ENCODE peak calls at places on chromosome 12, in ten cellular contexts. One of them, this sample, is unnamed.

GRCh38 chr12:67594888-67595287 is 53.7 kb upstream of the DYRK2 start:
- DNase-seq in mesendoderm: no peak
- DNase-seq in stomach: no peak
- DNase-seq in aorta: no peak
- DNase-seq in uterus: no peak
- DNase-seq in DND-41: no peak
- DNase-seq in lower lobe of right lung: no peak
- DNase-seq in A549: peak; percentile 18
- DNase-seq in left ventricle myocardium inferior: no peak
- DNase-seq in CD8-positive, alpha-beta memory T cell: no peak
- DNase-seq in this sample: no peak

GRCh38 chr12:91142184-91142583 is 30.9 kb upstream of the LUM start:
- DNase-seq in aorta: no peak
- DNase-seq in A549: no peak
- DNase-seq in DND-41: no peak
- DNase-seq in stomach: no peak
- DNase-seq in left ventricle myocardium inferior: no peak
- DNase-seq in lower lobe of right lung: no peak
- DNase-seq in CD8-positive, alpha-beta memory T cell: no peak
- DNase-seq in uterus: peak; percentile 63
- DNase-seq in mesendoderm: no peak
- DNase-seq in this sample: no peak

GRCh38 chr12:25328082-25328712 is 77.5 kb upstream of the KRAS start:
- DNase-seq in CD8-positive, alpha-beta memory T cell: no peak
- DNase-seq in A549: peak; percentile 30
- DNase-seq in uterus: no peak
- DNase-seq in lower lobe of right lung: no peak
- DNase-seq in mesendoderm: no peak
- DNase-seq in left ventricle myocardium inferior: no peak
- DNase-seq in stomach: no peak
- DNase-seq in aorta: no peak
- DNase-seq in DND-41: no peak
- DNase-seq in this sample: no peak

GRCh38 chr12:42557586-42558172 is 31.9 kb downstream of the PRICKLE1 start:
- DNase-seq in lower lobe of right lung: no peak
- DNase-seq in A549: no peak
- DNase-seq in CD8-positive, alpha-beta memory T cell: no peak
- DNase-seq in DND-41: no peak
- DNase-seq in mesendoderm: no peak
- DNase-seq in left ventricle myocardium inferior: no peak
- DNase-seq in stomach: no peak
- DNase-seq in uterus: no peak
- DNase-seq in aorta: no peak
- DNase-seq in this sample: no peak

GRCh38 chr12:61412209-61412608 is 848.0 kb upstream of the USP15 start:
- DNase-seq in stomach: no peak
- DNase-seq in CD8-positive, alpha-beta memory T cell: no peak
- DNase-seq in mesendoderm: peak; percentile 5
- DNase-seq in DND-41: no peak
- DNase-seq in uterus: no peak
- DNase-seq in aorta: no peak
- DNase-seq in left ventricle myocardium inferior: no peak
- DNase-seq in lower lobe of right lung: no peak
- DNase-seq in A549: no peak
- DNase-seq in this sample: peak; percentile 37

GRCh38 chr12:110436231-110436630 is 13.9 kb downstream of the ARPC3 start:
- DNase-seq in stomach: no peak
- DNase-seq in aorta: no peak
- DNase-seq in CD8-positive, alpha-beta memory T cell: no peak
- DNase-seq in mesendoderm: no peak
- DNase-seq in left ventricle myocardium inferior: no peak
- DNase-seq in lower lobe of right lung: no peak
- DNase-seq in DND-41: no peak
- DNase-seq in A549: no peak
- DNase-seq in uterus: no peak
- DNase-seq in this sample: no peak

GRCh38 chr12:71243375-71243774 is 85.6 kb upstream of the TSPAN8 start:
- DNase-seq in stomach: no peak
- DNase-seq in uterus: no peak
- DNase-seq in A549: no peak
- DNase-seq in lower lobe of right lung: no peak
- DNase-seq in mesendoderm: no peak
- DNase-seq in CD8-positive, alpha-beta memory T cell: no peak
- DNase-seq in DND-41: no peak
- DNase-seq in aorta: no peak
- DNase-seq in left ventricle myocardium inferior: no peak
- DNase-seq in this sample: no peak

GRCh38 chr12:26319511-26319910 is 124.1 kb downstream of the SSPN start:
- DNase-seq in left ventricle myocardium inferior: peak; percentile 47
- DNase-seq in mesendoderm: peak; percentile 67
- DNase-seq in A549: no peak
- DNase-seq in CD8-positive, alpha-beta memory T cell: no peak
- DNase-seq in uterus: peak; percentile 61
- DNase-seq in aorta: no peak
- DNase-seq in stomach: no peak
- DNase-seq in lower lobe of right lung: peak; percentile 46
- DNase-seq in DND-41: no peak
- DNase-seq in this sample: no peak

GRCh38 chr12:124015791-124016510 is 42.9 kb downstream of the ZNF664 start:
- DNase-seq in aorta: no peak
- DNase-seq in left ventricle myocardium inferior: no peak
- DNase-seq in uterus: no peak
- DNase-seq in CD8-positive, alpha-beta memory T cell: no peak
- DNase-seq in A549: no peak
- DNase-seq in stomach: no peak
- DNase-seq in DND-41: no peak
- DNase-seq in mesendoderm: no peak
- DNase-seq in lower lobe of right lung: no peak
- DNase-seq in this sample: no peak

GRCh38 chr12:124020398-124021024 is 47.5 kb downstream of the ZNF664 start:
- DNase-seq in uterus: peak; percentile 57
- DNase-seq in A549: no peak
- DNase-seq in left ventricle myocardium inferior: no peak
- DNase-seq in lower lobe of right lung: no peak
- DNase-seq in stomach: no peak
- DNase-seq in DND-41: no peak
- DNase-seq in aorta: no peak
- DNase-seq in CD8-positive, alpha-beta memory T cell: no peak
- DNase-seq in mesendoderm: no peak
- DNase-seq in this sample: no peak

GRCh38 chr12:124019115-124019514 is 46.1 kb downstream of the ZNF664 start:
- DNase-seq in uterus: no peak
- DNase-seq in left ventricle myocardium inferior: no peak
- DNase-seq in lower lobe of right lung: no peak
- DNase-seq in A549: no peak
- DNase-seq in stomach: no peak
- DNase-seq in mesendoderm: no peak
- DNase-seq in CD8-positive, alpha-beta memory T cell: no peak
- DNase-seq in DND-41: no peak
- DNase-seq in aorta: no peak
- DNase-seq in this sample: no peak

GRCh38 chr12:124021025-124021406 is 48.0 kb downstream of the ZNF664 start:
- DNase-seq in stomach: no peak
- DNase-seq in aorta: no peak
- DNase-seq in lower lobe of right lung: no peak
- DNase-seq in CD8-positive, alpha-beta memory T cell: no peak
- DNase-seq in A549: no peak
- DNase-seq in uterus: no peak
- DNase-seq in DND-41: no peak
- DNase-seq in mesendoderm: no peak
- DNase-seq in left ventricle myocardium inferior: no peak
- DNase-seq in this sample: no peak

DNA sequence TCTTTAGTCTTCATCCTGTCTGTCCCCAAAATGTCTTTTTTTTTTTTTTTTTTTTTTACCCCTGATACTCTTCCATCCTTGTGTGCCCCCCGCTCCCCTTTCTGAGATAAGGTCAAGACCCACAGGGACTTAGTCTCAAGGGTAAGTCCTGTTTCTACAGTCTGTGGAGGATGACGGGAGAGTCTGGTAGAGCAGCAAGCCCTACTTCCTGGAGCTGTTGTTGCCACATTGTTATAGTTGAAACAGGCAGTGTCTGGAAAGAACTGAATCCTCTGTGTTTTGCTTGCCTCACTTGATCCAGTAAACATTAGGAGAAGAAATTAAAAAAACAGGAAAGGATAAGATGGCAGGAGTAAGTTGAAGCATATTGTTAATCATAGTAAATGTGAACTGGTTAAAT is 45.5 kb downstream of the ZNF664 start:
- DNase-seq in A549: no peak
- DNase-seq in aorta: no peak
- DNase-seq in DND-41: no peak
- DNase-seq in left ventricle myocardium inferior: no peak
- DNase-seq in uterus: no peak
- DNase-seq in CD8-positive, alpha-beta memory T cell: no peak
- DNase-seq in mesendoderm: no peak
- DNase-seq in stomach: no peak
- DNase-seq in lower lobe of right lung: no peak
- DNase-seq in this sample: no peak
- H3K4me1 ChIP-seq in A549: no peaks in the 10 kb centered on the region
- H3K4me1 ChIP-seq in aorta: no peaks in the 10 kb centered on the region
- H3K4me1 ChIP-seq in DND-41: no peaks in the 10 kb centered on the region
- H3K4me1 ChIP-seq in left ventricle myocardium inferior: peaks cover 14% of the 10 kb centered on the region
- H3K4me1 ChIP-seq in uterus: peaks cover 15% of the 10 kb centered on the region
- H3K4me1 ChIP-seq in CD8-positive, alpha-beta memory T cell: no peaks in the 10 kb centered on the region
- H3K4me1 ChIP-seq in mesendoderm: no peaks in the 10 kb centered on the region
- H3K4me1 ChIP-seq in stomach: peaks cover 7% of the 10 kb centered on the region
- H3K4me1 ChIP-seq in lower lobe of right lung: peaks cover 7% of the 10 kb centered on the region
- H3K4me1 ChIP-seq in this sample: no peaks in the 10 kb centered on the region

DNA sequence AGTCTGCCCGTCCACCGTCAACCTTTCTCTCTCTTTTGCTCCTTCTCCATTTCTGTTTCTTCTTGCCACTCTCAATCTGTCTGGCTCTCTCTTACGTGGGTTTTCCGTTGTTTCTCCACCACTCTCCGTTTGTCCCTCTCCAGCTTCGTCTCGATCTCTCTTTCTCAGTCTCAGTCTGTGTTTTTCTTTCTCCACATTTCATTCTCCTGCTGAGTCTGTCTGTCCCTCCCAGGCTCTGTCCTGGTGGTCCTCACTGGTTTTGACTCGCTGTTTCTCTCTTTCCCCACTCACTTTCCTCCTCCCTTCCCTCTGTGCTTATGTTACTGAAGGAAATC is 102.9 kb upstream of the MAP1LC3B2 start:
- DNase-seq in uterus: no peak
- DNase-seq in CD8-positive, alpha-beta memory T cell: no peak
- DNase-seq in aorta: no peak
- DNase-seq in left ventricle myocardium inferior: no peak
- DNase-seq in lower lobe of right lung: no peak
- DNase-seq in stomach: no peak
- DNase-seq in A549: no peak
- DNase-seq in mesendoderm: no peak
- DNase-seq in DND-41: no peak
- DNase-seq in this sample: no peak
- H3K4me1 ChIP-seq in uterus: peaks cover 15% of the 10 kb centered on the region
- H3K4me1 ChIP-seq in CD8-positive, alpha-beta memory T cell: no peaks in the 10 kb centered on the region
- H3K4me1 ChIP-seq in aorta: no peaks in the 10 kb centered on the region
- H3K4me1 ChIP-seq in left ventricle myocardium inferior: peaks cover 19% of the 10 kb centered on the region
- H3K4me1 ChIP-seq in lower lobe of right lung: peaks cover 24% of the 10 kb centered on the region
- H3K4me1 ChIP-seq in stomach: peaks cover 24% of the 10 kb centered on the region
- H3K4me1 ChIP-seq in A549: peaks cover 30% of the 10 kb centered on the region
- H3K4me1 ChIP-seq in mesendoderm: peaks cover 9% of the 10 kb centered on the region
- H3K4me1 ChIP-seq in DND-41: no peaks in the 10 kb centered on the region
- H3K4me1 ChIP-seq in this sample: peaks cover 4% of the 10 kb centered on the region

GRCh38 chr12:11763760-11764520 is 114.5 kb downstream of the ETV6 start:
- DNase-seq in uterus: no peak
- DNase-seq in stomach: no peak
- DNase-seq in lower lobe of right lung: no peak
- DNase-seq in left ventricle myocardium inferior: no peak
- DNase-seq in CD8-positive, alpha-beta memory T cell: no peak
- DNase-seq in A549: no peak
- DNase-seq in mesendoderm: peak; percentile 19
- DNase-seq in aorta: no peak
- DNase-seq in DND-41: no peak
- DNase-seq in this sample: no peak

GRCh38 chr12:11768233-11768965 is 118.9 kb downstream of the ETV6 start:
- DNase-seq in stomach: no peak
- DNase-seq in left ventricle myocardium inferior: no peak
- DNase-seq in aorta: no peak
- DNase-seq in DND-41: no peak
- DNase-seq in mesendoderm: peak; percentile 30
- DNase-seq in CD8-positive, alpha-beta memory T cell: no peak
- DNase-seq in A549: no peak
- DNase-seq in lower lobe of right lung: no peak
- DNase-seq in uterus: no peak
- DNase-seq in this sample: no peak

GRCh38 chr12:11767029-11767724 is 117.7 kb downstream of the ETV6 start:
- DNase-seq in left ventricle myocardium inferior: no peak
- DNase-seq in A549: no peak
- DNase-seq in DND-41: no peak
- DNase-seq in CD8-positive, alpha-beta memory T cell: no peak
- DNase-seq in stomach: no peak
- DNase-seq in mesendoderm: no peak
- DNase-seq in lower lobe of right lung: no peak
- DNase-seq in uterus: no peak
- DNase-seq in aorta: no peak
- DNase-seq in this sample: no peak

GRCh38 chr12:11765421-11765816 is 115.9 kb downstream of the ETV6 start:
- DNase-seq in mesendoderm: no peak
- DNase-seq in left ventricle myocardium inferior: no peak
- DNase-seq in uterus: no peak
- DNase-seq in DND-41: peak; percentile 38
- DNase-seq in aorta: no peak
- DNase-seq in stomach: no peak
- DNase-seq in lower lobe of right lung: no peak
- DNase-seq in CD8-positive, alpha-beta memory T cell: no peak
- DNase-seq in A549: no peak
- DNase-seq in this sample: no peak

GRCh38 chr12:11765817-11766794 is 116.6 kb downstream of the ETV6 start:
- DNase-seq in lower lobe of right lung: peak; percentile 45
- DNase-seq in left ventricle myocardium inferior: no peak
- DNase-seq in CD8-positive, alpha-beta memory T cell: no peak
- DNase-seq in DND-41: peak; percentile 46
- DNase-seq in uterus: peak; percentile 47
- DNase-seq in A549: no peak
- DNase-seq in aorta: no peak
- DNase-seq in stomach: no peak
- DNase-seq in mesendoderm: peak; percentile 15
- DNase-seq in this sample: no peak
- H3K4me1 ChIP-seq in lower lobe of right lung: peaks cover 87% of the 10 kb centered on the region
- H3K4me1 ChIP-seq in left ventricle myocardium inferior: peaks cover 96% of the 10 kb centered on the region
- H3K4me1 ChIP-seq in CD8-positive, alpha-beta memory T cell: peaks cover 39% of the 10 kb centered on the region
- H3K4me1 ChIP-seq in DND-41: peaks cover 98% of the 10 kb centered on the region
- H3K4me1 ChIP-seq in uterus: peaks cover 6% of the 10 kb centered on the region
- H3K4me1 ChIP-seq in A549: no peaks in the 10 kb centered on the region
- H3K4me1 ChIP-seq in aorta: peaks cover 3% of the 10 kb centered on the region
- H3K4me1 ChIP-seq in stomach: peaks cover 99% of the 10 kb centered on the region
- H3K4me1 ChIP-seq in mesendoderm: peaks cover 5% of the 10 kb centered on the region
- H3K4me1 ChIP-seq in this sample: peaks cover 32% of the 10 kb centered on the region

GRCh38 chr12:69046372-69046771 is 113.4 kb upstream of the CPM start:
- DNase-seq in aorta: no peak
- DNase-seq in A549: no peak
- DNase-seq in lower lobe of right lung: no peak
- DNase-seq in CD8-positive, alpha-beta memory T cell: no peak
- DNase-seq in left ventricle myocardium inferior: no peak
- DNase-seq in uterus: no peak
- DNase-seq in DND-41: no peak
- DNase-seq in stomach: no peak
- DNase-seq in mesendoderm: no peak
- DNase-seq in this sample: no peak

GRCh38 chr12:69042970-69043369 is 110.0 kb upstream of the CPM start:
- DNase-seq in stomach: no peak
- DNase-seq in lower lobe of right lung: peak; percentile 53
- DNase-seq in DND-41: no peak
- DNase-seq in A549: no peak
- DNase-seq in aorta: no peak
- DNase-seq in left ventricle myocardium inferior: no peak
- DNase-seq in mesendoderm: no peak
- DNase-seq in uterus: no peak
- DNase-seq in CD8-positive, alpha-beta memory T cell: no peak
- DNase-seq in this sample: no peak

GRCh38 chr12:69046920-69047319 is 113.9 kb upstream of the CPM start:
- DNase-seq in uterus: no peak
- DNase-seq in stomach: no peak
- DNase-seq in mesendoderm: no peak
- DNase-seq in lower lobe of right lung: no peak
- DNase-seq in DND-41: no peak
- DNase-seq in A549: no peak
- DNase-seq in CD8-positive, alpha-beta memory T cell: no peak
- DNase-seq in aorta: no peak
- DNase-seq in left ventricle myocardium inferior: no peak
- DNase-seq in this sample: no peak

GRCh38 chr12:69045430-69045829 is 112.5 kb upstream of the CPM start:
- DNase-seq in DND-41: no peak
- DNase-seq in CD8-positive, alpha-beta memory T cell: no peak
- DNase-seq in aorta: no peak
- DNase-seq in lower lobe of right lung: no peak
- DNase-seq in mesendoderm: no peak
- DNase-seq in stomach: no peak
- DNase-seq in left ventricle myocardium inferior: no peak
- DNase-seq in uterus: no peak
- DNase-seq in A549: no peak
- DNase-seq in this sample: no peak

DNA sequence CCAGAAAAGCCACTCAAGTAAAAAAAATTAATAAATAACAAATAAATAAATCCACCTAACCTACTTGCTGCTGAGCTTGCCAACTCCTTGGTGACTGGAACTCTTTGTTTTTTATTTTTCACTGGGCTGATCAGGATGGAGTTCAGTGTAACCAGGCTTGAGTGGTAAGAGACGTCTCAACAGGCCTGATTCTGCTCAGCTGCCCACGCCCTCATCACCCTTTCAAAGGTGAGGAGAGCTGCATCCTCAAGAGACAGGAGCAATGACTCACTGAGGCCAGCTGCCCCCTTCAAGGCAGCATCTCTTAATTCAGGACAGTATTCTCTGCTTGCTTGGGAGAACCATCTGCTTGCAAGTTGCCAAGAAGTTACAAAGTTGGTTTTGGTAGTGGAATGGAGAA is 111.9 kb upstream of the CPM start:
- DNase-seq in CD8-positive, alpha-beta memory T cell: no peak
- DNase-seq in A549: no peak
- DNase-seq in stomach: no peak
- DNase-seq in aorta: no peak
- DNase-seq in DND-41: no peak
- DNase-seq in left ventricle myocardium inferior: no peak
- DNase-seq in lower lobe of right lung: no peak
- DNase-seq in mesendoderm: peak; percentile 18
- DNase-seq in uterus: no peak
- DNase-seq in this sample: no peak
- H3K4me1 ChIP-seq in CD8-positive, alpha-beta memory T cell: no peaks in the 10 kb centered on the region
- H3K4me1 ChIP-seq in A549: no peaks in the 10 kb centered on the region
- H3K4me1 ChIP-seq in stomach: no peaks in the 10 kb centered on the region
- H3K4me1 ChIP-seq in aorta: no peaks in the 10 kb centered on the region
- H3K4me1 ChIP-seq in DND-41: no peaks in the 10 kb centered on the region
- H3K4me1 ChIP-seq in left ventricle myocardium inferior: no peaks in the 10 kb centered on the region
- H3K4me1 ChIP-seq in lower lobe of right lung: no peaks in the 10 kb centered on the region
- H3K4me1 ChIP-seq in mesendoderm: no peaks in the 10 kb centered on the region
- H3K4me1 ChIP-seq in uterus: no peaks in the 10 kb centered on the region
- H3K4me1 ChIP-seq in this sample: no peaks in the 10 kb centered on the region

This sample was measured in GM23338.